ENCODE peak calls at places on chromosome 16, in six cellular contexts. I is GM13977, D is NCI-H82, U is esophagus squamous epithelium, T is cardiac fibroblast, H is GM18507. B is an unnamed sample.

GRCh38 chr16:66996324-66996982 is 8.1 kb downstream of the CES4A start:
- DNase-seq in I (no peak), D (no peak), U (no peak), T (peak; percentile 95), H (no peak), B (peak; percentile 73)

GRCh38 chr16:28163699-28164584 is 47.8 kb downstream of the XPO6 start:
- DNase-seq in I (no peak), D (no peak), U (no peak), T (peak; percentile 88), H (no peak), B (peak; percentile 35)

GRCh38 chr16:89018605-89019158 is 41.7 kb upstream of the CBFA2T3 start:
- DNase-seq in I (no peak), D (no peak), U (no peak), T (no peak), H (no peak), B (peak; percentile 61)

GRCh38 chr16:22214893-22215292 is 8.8 kb downstream of the EEF2K start:
- DNase-seq in I (no peak), D (peak; percentile 60), U (no peak), T (no peak), H (no peak), B (no peak)

GRCh38 chr16:82639666-82640336 is 13.0 kb downstream of the CDH13 start:
- DNase-seq in I (no peak), D (peak; percentile 73), U (no peak), T (peak; percentile 77), H (peak; percentile 36), B (peak; percentile 68)

GRCh38 chr16:15604460-15605390 is 38.2 kb downstream of the MARF1 start:
- DNase-seq in I (no peak), D (no peak), U (no peak), T (no peak), H (no peak), B (no peak)

GRCh38 chr16:368388-369158 is 1.8 kb downstream of the MRPL28 start:
- DNase-seq in I (no peak), D (no peak), U (no peak), T (no peak), H (no peak), B (no peak)

GRCh38 chr16:2082171-2082982 is 34.6 kb downstream of the TSC2 start:
- DNase-seq in I (no peak), D (no peak), U (no peak), T (peak; percentile 41), H (no peak), B (no peak)

GRCh38 chr16:80656161-80656560 is 115.4 kb downstream of the DYNLRB2 start:
- DNase-seq in I (no peak), D (no peak), U (no peak), T (no peak), H (no peak), B (no peak)

GRCh38 chr16:51994597-51994996 is 552.3 kb downstream of the TOX3 start:
- DNase-seq in I (no peak), D (peak; percentile 9), U (no peak), T (peak; percentile 12), H (no peak), B (no peak)